ENCODE peak calls at places on chromosomes 3 and 15, in five cellular contexts. C is activated CD4-positive, alpha-beta memory T cell treated with anti-CD3 and anti-CD28 coated beads for 36 hours; S is LoVo; L is fibroblast of mammary gland; U is nephron progenitor cell. J is an unnamed sample.

GRCh38 chr3:32596926-32597369 is 26.3 kb upstream of the DYNC1LI1 start:
- DNase-seq in C (no peak), S (no peak), L (no peak), U (no peak), J (peak)

GRCh38 chr3:183503738-183504137 is 51.8 kb downstream of the KLHL6 start:
- DNase-seq in C (no peak), S (no peak), L (no peak), U (no peak), J (no peak)

GRCh38 chr3:100482181-100482580 is 10.2 kb upstream of the TMEM45A start:
- DNase-seq in C (no peak), S (no peak), L (no peak), U (no peak), J (no peak)

GRCh38 chr3:14517601-14518431 is 22.3 kb downstream of the GRIP2 start:
- DNase-seq in C (peak), S (no peak), L (no peak), U (no peak), J (peak)

GRCh38 chr3:17372811-17373210 is 369.6 kb downstream of the TBC1D5 start:
- DNase-seq in C (no peak), S (no peak), L (peak), U (no peak), J (no peak)

GRCh38 chr3:4885322-4885721 is 93.9 kb upstream of the BHLHE40 start:
- DNase-seq in C (no peak), S (no peak), L (no peak), U (no peak), J (no peak)

GRCh38 chr3:49500408-49501257 is 30.6 kb downstream of the DAG1 start:
- DNase-seq in C (no peak), S (peak), L (peak), U (no peak), J (peak)

GRCh38 chr3:187044206-187044605 is 95.1 kb downstream of the RPL39L start:
- DNase-seq in C (no peak), S (no peak), L (no peak), U (no peak), J (no peak)

GRCh38 chr15:90931737-90932659 is at the start of gene HDDC3:
- DNase-seq in C (peak), S (peak), L (peak), U (peak), J (peak)

GRCh38 chr15:98428253-98428989 is 219.9 kb upstream of the IGF1R start:
- DNase-seq in C (peak), S (peak), L (peak), U (peak), J (peak)

GRCh38 chr3:52839892-52840545 is 5.2 kb upstream of the MUSTN1 start:
- DNase-seq in C (no peak), S (no peak), L (no peak), U (no peak), J (no peak)

GRCh38 chr3:9342696-9343095 is 20.2 kb upstream of the THUMPD3 start:
- DNase-seq in C (no peak), S (no peak), L (no peak), U (no peak), J (no peak)

GRCh38 chr3:41893977-41894376 is 67.9 kb downstream of the ULK4 start:
- DNase-seq in C (no peak), S (peak), L (peak), U (no peak), J (no peak)

GRCh38 chr3:139127101-139127500 is 82.4 kb upstream of the PRR23C start:
- DNase-seq in C (no peak), S (no peak), L (peak), U (no peak), J (no peak)

GRCh38 chr3:58731673-58732072 is 65.1 kb upstream of the FAM3D start:
- DNase-seq in C (no peak), S (no peak), L (no peak), U (no peak), J (no peak)

GRCh38 chr3:38018296-38019266 is 10.9 kb downstream of the PLCD1 start:
- DNase-seq in C (peak), S (no peak), L (no peak), U (no peak), J (peak)

GRCh38 chr15:69304176-69304533 is 5.4 kb downstream of the PAQR5 start:
- DNase-seq in C (no peak), S (no peak), L (peak), U (no peak), J (no peak)

GRCh38 chr3:113165841-113166240 is 45.5 kb upstream of the BOC start:
- DNase-seq in C (no peak), S (no peak), L (no peak), U (no peak), J (no peak)

GRCh38 chr3:110493752-110494151 is 577.9 kb upstream of the NECTIN3 start:
- DNase-seq in C (no peak), S (no peak), L (no peak), U (no peak), J (no peak)